ENCODE peak calls at places on chromosome 5, in ten cellular contexts. One of them, this sample, is unnamed.

GRCh38 chr5:172872997-172873491 is 39.0 kb downstream of the ERGIC1 start:
- DNase-seq in head of caudate nucleus: no peak
- DNase-seq in HFFc6: no peak
- DNase-seq in activated naive CD4-positive, alpha-beta T cell: no peak
- DNase-seq in upper lobe of right lung: no peak
- DNase-seq in SJSA1: peak
- DNase-seq in NCI-H146: no peak
- DNase-seq in glomerular endothelial cell: peak
- DNase-seq in skeletal muscle cell: no peak
- DNase-seq in activated CD8-positive, alpha-beta memory T cell treated with anti-CD3 and anti-CD28 coated beads for 4 hours: no peak
- DNase-seq in this sample: no peak

GRCh38 chr5:178526796-178527457 is 63.3 kb downstream of the COL23A1 start:
- DNase-seq in upper lobe of right lung: no peak
- DNase-seq in skeletal muscle cell: no peak
- DNase-seq in glomerular endothelial cell: no peak
- DNase-seq in activated CD8-positive, alpha-beta memory T cell treated with anti-CD3 and anti-CD28 coated beads for 4 hours: no peak
- DNase-seq in head of caudate nucleus: no peak
- DNase-seq in HFFc6: no peak
- DNase-seq in SJSA1: no peak
- DNase-seq in activated naive CD4-positive, alpha-beta T cell: no peak
- DNase-seq in NCI-H146: no peak
- DNase-seq in this sample: no peak

GRCh38 chr5:114467141-114467540 is 105.3 kb downstream of the KCNN2 start:
- DNase-seq in activated naive CD4-positive, alpha-beta T cell: no peak
- DNase-seq in NCI-H146: no peak
- DNase-seq in activated CD8-positive, alpha-beta memory T cell treated with anti-CD3 and anti-CD28 coated beads for 4 hours: no peak
- DNase-seq in SJSA1: no peak
- DNase-seq in head of caudate nucleus: no peak
- DNase-seq in glomerular endothelial cell: no peak
- DNase-seq in HFFc6: no peak
- DNase-seq in upper lobe of right lung: no peak
- DNase-seq in skeletal muscle cell: no peak
- DNase-seq in this sample: no peak

GRCh38 chr5:116971131-116971530 is 396.5 kb upstream of the SEMA6A start:
- DNase-seq in activated CD8-positive, alpha-beta memory T cell treated with anti-CD3 and anti-CD28 coated beads for 4 hours: no peak
- DNase-seq in glomerular endothelial cell: no peak
- DNase-seq in NCI-H146: no peak
- DNase-seq in head of caudate nucleus: no peak
- DNase-seq in skeletal muscle cell: no peak
- DNase-seq in HFFc6: no peak
- DNase-seq in activated naive CD4-positive, alpha-beta T cell: no peak
- DNase-seq in upper lobe of right lung: no peak
- DNase-seq in SJSA1: no peak
- DNase-seq in this sample: no peak

GRCh38 chr5:76838481-76839261 is 11.1 kb upstream of the S100Z start:
- DNase-seq in activated naive CD4-positive, alpha-beta T cell: no peak
- DNase-seq in NCI-H146: no peak
- DNase-seq in activated CD8-positive, alpha-beta memory T cell treated with anti-CD3 and anti-CD28 coated beads for 4 hours: no peak
- DNase-seq in head of caudate nucleus: no peak
- DNase-seq in upper lobe of right lung: no peak
- DNase-seq in HFFc6: peak
- DNase-seq in glomerular endothelial cell: no peak
- DNase-seq in skeletal muscle cell: no peak
- DNase-seq in SJSA1: peak
- DNase-seq in this sample: no peak

GRCh38 chr5:76271836-76272235 is 131.2 kb upstream of the IQGAP2 start:
- DNase-seq in activated CD8-positive, alpha-beta memory T cell treated with anti-CD3 and anti-CD28 coated beads for 4 hours: no peak
- DNase-seq in upper lobe of right lung: no peak
- DNase-seq in head of caudate nucleus: no peak
- DNase-seq in NCI-H146: no peak
- DNase-seq in activated naive CD4-positive, alpha-beta T cell: no peak
- DNase-seq in skeletal muscle cell: no peak
- DNase-seq in HFFc6: no peak
- DNase-seq in glomerular endothelial cell: no peak
- DNase-seq in SJSA1: no peak
- DNase-seq in this sample: no peak

GRCh38 chr5:1777281-1778137 is 22.1 kb downstream of the MRPL36 start:
- DNase-seq in upper lobe of right lung: peak
- DNase-seq in skeletal muscle cell: no peak
- DNase-seq in activated CD8-positive, alpha-beta memory T cell treated with anti-CD3 and anti-CD28 coated beads for 4 hours: no peak
- DNase-seq in activated naive CD4-positive, alpha-beta T cell: no peak
- DNase-seq in HFFc6: no peak
- DNase-seq in head of caudate nucleus: no peak
- DNase-seq in SJSA1: no peak
- DNase-seq in glomerular endothelial cell: no peak
- DNase-seq in NCI-H146: no peak
- DNase-seq in this sample: no peak

GRCh38 chr5:75167345-75167744 is 69.3 kb downstream of the ANKRD31 start:
- DNase-seq in HFFc6: peak
- DNase-seq in SJSA1: no peak
- DNase-seq in head of caudate nucleus: no peak
- DNase-seq in skeletal muscle cell: no peak
- DNase-seq in activated naive CD4-positive, alpha-beta T cell: no peak
- DNase-seq in activated CD8-positive, alpha-beta memory T cell treated with anti-CD3 and anti-CD28 coated beads for 4 hours: no peak
- DNase-seq in NCI-H146: no peak
- DNase-seq in glomerular endothelial cell: no peak
- DNase-seq in upper lobe of right lung: no peak
- DNase-seq in this sample: peak

GRCh38 chr5:170451764-170452365 is 52.0 kb upstream of the KCNIP1 start:
- DNase-seq in glomerular endothelial cell: no peak
- DNase-seq in HFFc6: peak
- DNase-seq in activated CD8-positive, alpha-beta memory T cell treated with anti-CD3 and anti-CD28 coated beads for 4 hours: no peak
- DNase-seq in head of caudate nucleus: no peak
- DNase-seq in activated naive CD4-positive, alpha-beta T cell: no peak
- DNase-seq in upper lobe of right lung: no peak
- DNase-seq in SJSA1: peak
- DNase-seq in NCI-H146: no peak
- DNase-seq in skeletal muscle cell: peak
- DNase-seq in this sample: no peak

GRCh38 chr5:145228564-145228963 is 606.6 kb downstream of the PRELID2 start:
- DNase-seq in NCI-H146: no peak
- DNase-seq in activated naive CD4-positive, alpha-beta T cell: no peak
- DNase-seq in glomerular endothelial cell: no peak
- DNase-seq in activated CD8-positive, alpha-beta memory T cell treated with anti-CD3 and anti-CD28 coated beads for 4 hours: no peak
- DNase-seq in skeletal muscle cell: no peak
- DNase-seq in SJSA1: no peak
- DNase-seq in upper lobe of right lung: no peak
- DNase-seq in HFFc6: no peak
- DNase-seq in head of caudate nucleus: no peak
- DNase-seq in this sample: no peak

GRCh38 chr5:76169536-76169935 is 86.4 kb downstream of the SV2C start:
- DNase-seq in SJSA1: no peak
- DNase-seq in upper lobe of right lung: no peak
- DNase-seq in skeletal muscle cell: no peak
- DNase-seq in HFFc6: no peak
- DNase-seq in glomerular endothelial cell: no peak
- DNase-seq in head of caudate nucleus: no peak
- DNase-seq in activated CD8-positive, alpha-beta memory T cell treated with anti-CD3 and anti-CD28 coated beads for 4 hours: no peak
- DNase-seq in NCI-H146: no peak
- DNase-seq in activated naive CD4-positive, alpha-beta T cell: no peak
- DNase-seq in this sample: no peak

GRCh38 chr5:148939676-148940075 is 113.3 kb downstream of the ADRB2 start:
- DNase-seq in NCI-H146: no peak
- DNase-seq in activated naive CD4-positive, alpha-beta T cell: no peak
- DNase-seq in activated CD8-positive, alpha-beta memory T cell treated with anti-CD3 and anti-CD28 coated beads for 4 hours: no peak
- DNase-seq in upper lobe of right lung: no peak
- DNase-seq in HFFc6: peak
- DNase-seq in skeletal muscle cell: no peak
- DNase-seq in SJSA1: no peak
- DNase-seq in head of caudate nucleus: no peak
- DNase-seq in glomerular endothelial cell: no peak
- DNase-seq in this sample: no peak

GRCh38 chr5:125083932-125084331 is 337.5 kb upstream of the ZNF608 start:
- DNase-seq in activated naive CD4-positive, alpha-beta T cell: no peak
- DNase-seq in upper lobe of right lung: no peak
- DNase-seq in NCI-H146: no peak
- DNase-seq in glomerular endothelial cell: no peak
- DNase-seq in SJSA1: no peak
- DNase-seq in HFFc6: peak
- DNase-seq in head of caudate nucleus: no peak
- DNase-seq in activated CD8-positive, alpha-beta memory T cell treated with anti-CD3 and anti-CD28 coated beads for 4 hours: no peak
- DNase-seq in skeletal muscle cell: peak
- DNase-seq in this sample: no peak

GRCh38 chr5:132022737-132023136 is 11.3 kb upstream of the ACSL6 start:
- DNase-seq in head of caudate nucleus: no peak
- DNase-seq in SJSA1: no peak
- DNase-seq in activated CD8-positive, alpha-beta memory T cell treated with anti-CD3 and anti-CD28 coated beads for 4 hours: no peak
- DNase-seq in HFFc6: no peak
- DNase-seq in skeletal muscle cell: no peak
- DNase-seq in glomerular endothelial cell: no peak
- DNase-seq in activated naive CD4-positive, alpha-beta T cell: no peak
- DNase-seq in NCI-H146: no peak
- DNase-seq in upper lobe of right lung: no peak
- DNase-seq in this sample: no peak

GRCh38 chr5:180160822-180161221 is 48.2 kb downstream of the RASGEF1C start:
- DNase-seq in NCI-H146: no peak
- DNase-seq in activated naive CD4-positive, alpha-beta T cell: no peak
- DNase-seq in skeletal muscle cell: no peak
- DNase-seq in head of caudate nucleus: no peak
- DNase-seq in activated CD8-positive, alpha-beta memory T cell treated with anti-CD3 and anti-CD28 coated beads for 4 hours: no peak
- DNase-seq in SJSA1: no peak
- DNase-seq in upper lobe of right lung: no peak
- DNase-seq in glomerular endothelial cell: no peak
- DNase-seq in HFFc6: no peak
- DNase-seq in this sample: no peak

GRCh38 chr5:17218353-17219005 is 1.0 kb downstream of the BASP1 start:
- DNase-seq in HFFc6: peak
- DNase-seq in activated naive CD4-positive, alpha-beta T cell: no peak
- DNase-seq in SJSA1: peak
- DNase-seq in head of caudate nucleus: peak
- DNase-seq in activated CD8-positive, alpha-beta memory T cell treated with anti-CD3 and anti-CD28 coated beads for 4 hours: no peak
- DNase-seq in glomerular endothelial cell: no peak
- DNase-seq in skeletal muscle cell: no peak
- DNase-seq in NCI-H146: peak
- DNase-seq in upper lobe of right lung: peak
- DNase-seq in this sample: no peak

GRCh38 chr5:139301766-139302499 is 8.4 kb downstream of the MATR3 start:
- DNase-seq in activated naive CD4-positive, alpha-beta T cell: no peak
- DNase-seq in glomerular endothelial cell: no peak
- DNase-seq in head of caudate nucleus: no peak
- DNase-seq in upper lobe of right lung: no peak
- DNase-seq in NCI-H146: no peak
- DNase-seq in SJSA1: no peak
- DNase-seq in activated CD8-positive, alpha-beta memory T cell treated with anti-CD3 and anti-CD28 coated beads for 4 hours: no peak
- DNase-seq in skeletal muscle cell: no peak
- DNase-seq in HFFc6: no peak
- DNase-seq in this sample: peak

This sample was measured in foreskin melanocyte.